ENCODE peak calls at places on chromosomes 16 and 17, in eight cellular contexts. One of them, this sample, is unnamed.

GRCh38 chr17:42116705-42117396 is 4.3 kb downstream of the KAT2A start:
- DNase-seq in T-helper 2 cell: peak; percentile 65
- DNase-seq in NB4: peak; percentile 80
- DNase-seq in epithelial cell of esophagus: peak; percentile 85
- DNase-seq in NCI-H460: peak; percentile 83
- DNase-seq in stimulated activated CD4-positive, alpha-beta T cell treated with anti-CD3 and anti-CD28 coated beads, Interleukin-2, amount 100 ng/mL, for 24 hours: peak; percentile 81
- DNase-seq in HAP-1: peak; percentile 88
- DNase-seq in HuH-7: peak; percentile 92
- DNase-seq in this sample: no peak

GRCh38 chr17:41223821-41224220 is 2.6 kb upstream of the KRTAP9-2 start:
- DNase-seq in T-helper 2 cell: no peak
- DNase-seq in HuH-7: no peak
- DNase-seq in HAP-1: no peak
- DNase-seq in stimulated activated CD4-positive, alpha-beta T cell treated with anti-CD3 and anti-CD28 coated beads, Interleukin-2, amount 100 ng/mL, for 24 hours: no peak
- DNase-seq in epithelial cell of esophagus: no peak
- DNase-seq in NB4: no peak
- DNase-seq in NCI-H460: no peak
- DNase-seq in this sample: peak; percentile 2

GRCh38 chr17:33922971-33923370 is 332.1 kb upstream of the CCL2 start:
- DNase-seq in HuH-7: no peak
- DNase-seq in HAP-1: no peak
- DNase-seq in T-helper 2 cell: no peak
- DNase-seq in epithelial cell of esophagus: no peak
- DNase-seq in NB4: no peak
- DNase-seq in NCI-H460: no peak
- DNase-seq in stimulated activated CD4-positive, alpha-beta T cell treated with anti-CD3 and anti-CD28 coated beads, Interleukin-2, amount 100 ng/mL, for 24 hours: no peak
- DNase-seq in this sample: no peak

GRCh38 chr17:41910701-41911391 is 7.9 kb downstream of the ACLY start:
- DNase-seq in epithelial cell of esophagus: peak; percentile 86
- DNase-seq in stimulated activated CD4-positive, alpha-beta T cell treated with anti-CD3 and anti-CD28 coated beads, Interleukin-2, amount 100 ng/mL, for 24 hours: no peak
- DNase-seq in NCI-H460: no peak
- DNase-seq in T-helper 2 cell: no peak
- DNase-seq in NB4: no peak
- DNase-seq in HuH-7: no peak
- DNase-seq in HAP-1: no peak
- DNase-seq in this sample: peak; percentile 91

GRCh38 chr16:6193718-6194117 is 1096.1 kb upstream of the EEF2KMT start:
- DNase-seq in NCI-H460: no peak
- DNase-seq in HuH-7: peak; percentile 3
- DNase-seq in T-helper 2 cell: no peak
- DNase-seq in NB4: peak; percentile 4
- DNase-seq in stimulated activated CD4-positive, alpha-beta T cell treated with anti-CD3 and anti-CD28 coated beads, Interleukin-2, amount 100 ng/mL, for 24 hours: no peak
- DNase-seq in epithelial cell of esophagus: peak; percentile 45
- DNase-seq in HAP-1: no peak
- DNase-seq in this sample: peak; percentile 1

GRCh38 chr17:82000803-82001649 is 21.7 kb downstream of the CENPX start:
- DNase-seq in T-helper 2 cell: no peak
- DNase-seq in HAP-1: no peak
- DNase-seq in epithelial cell of esophagus: no peak
- DNase-seq in stimulated activated CD4-positive, alpha-beta T cell treated with anti-CD3 and anti-CD28 coated beads, Interleukin-2, amount 100 ng/mL, for 24 hours: no peak
- DNase-seq in NCI-H460: no peak
- DNase-seq in NB4: no peak
- DNase-seq in HuH-7: no peak
- DNase-seq in this sample: no peak

GRCh38 chr17:81961087-81961514 is at the start of gene NOTUM:
- DNase-seq in HAP-1: peak; percentile 77
- DNase-seq in T-helper 2 cell: no peak
- DNase-seq in epithelial cell of esophagus: no peak
- DNase-seq in HuH-7: peak; percentile 63
- DNase-seq in NCI-H460: no peak
- DNase-seq in stimulated activated CD4-positive, alpha-beta T cell treated with anti-CD3 and anti-CD28 coated beads, Interleukin-2, amount 100 ng/mL, for 24 hours: no peak
- DNase-seq in NB4: peak; percentile 56
- DNase-seq in this sample: peak; percentile 35

GRCh38 chr17:39573447-39574298 is 34.0 kb downstream of the NEUROD2 start:
- DNase-seq in HAP-1: no peak
- DNase-seq in epithelial cell of esophagus: peak; percentile 64
- DNase-seq in T-helper 2 cell: no peak
- DNase-seq in NCI-H460: peak; percentile 47
- DNase-seq in HuH-7: peak; percentile 70
- DNase-seq in NB4: peak; percentile 35
- DNase-seq in stimulated activated CD4-positive, alpha-beta T cell treated with anti-CD3 and anti-CD28 coated beads, Interleukin-2, amount 100 ng/mL, for 24 hours: peak; percentile 57
- DNase-seq in this sample: peak; percentile 63

GRCh38 chr16:4200781-4201137 is 41.1 kb downstream of the SRL start:
- DNase-seq in T-helper 2 cell: no peak
- DNase-seq in HAP-1: no peak
- DNase-seq in stimulated activated CD4-positive, alpha-beta T cell treated with anti-CD3 and anti-CD28 coated beads, Interleukin-2, amount 100 ng/mL, for 24 hours: no peak
- DNase-seq in NB4: no peak
- DNase-seq in epithelial cell of esophagus: no peak
- DNase-seq in NCI-H460: no peak
- DNase-seq in HuH-7: no peak
- DNase-seq in this sample: no peak

GRCh38 chr17:82518826-82519810 is at the start of gene FOXK2:
- DNase-seq in NCI-H460: peak; percentile 92
- DNase-seq in NB4: peak; percentile 95
- DNase-seq in HAP-1: peak; percentile 93
- DNase-seq in stimulated activated CD4-positive, alpha-beta T cell treated with anti-CD3 and anti-CD28 coated beads, Interleukin-2, amount 100 ng/mL, for 24 hours: peak; percentile 95
- DNase-seq in HuH-7: peak; percentile 98
- DNase-seq in epithelial cell of esophagus: peak; percentile 95
- DNase-seq in T-helper 2 cell: peak; percentile 93
- DNase-seq in this sample: peak; percentile 97

GRCh38 chr17:81518785-81519283 is 6.2 kb upstream of the ACTG1 start:
- DNase-seq in NCI-H460: no peak
- DNase-seq in HuH-7: no peak
- DNase-seq in T-helper 2 cell: no peak
- DNase-seq in NB4: no peak
- DNase-seq in stimulated activated CD4-positive, alpha-beta T cell treated with anti-CD3 and anti-CD28 coated beads, Interleukin-2, amount 100 ng/mL, for 24 hours: peak; percentile 62
- DNase-seq in HAP-1: no peak
- DNase-seq in epithelial cell of esophagus: peak; percentile 66
- DNase-seq in this sample: peak; percentile 62

GRCh38 chr17:7256766-7257456 is 4.9 kb downstream of the ELP5 start:
- DNase-seq in stimulated activated CD4-positive, alpha-beta T cell treated with anti-CD3 and anti-CD28 coated beads, Interleukin-2, amount 100 ng/mL, for 24 hours: no peak
- DNase-seq in epithelial cell of esophagus: no peak
- DNase-seq in NB4: no peak
- DNase-seq in T-helper 2 cell: no peak
- DNase-seq in NCI-H460: no peak
- DNase-seq in HAP-1: no peak
- DNase-seq in HuH-7: no peak
- DNase-seq in this sample: no peak

GRCh38 chr17:34443832-34444469 is 80.9 kb upstream of the CCL1 start:
- DNase-seq in HAP-1: peak; percentile 12
- DNase-seq in stimulated activated CD4-positive, alpha-beta T cell treated with anti-CD3 and anti-CD28 coated beads, Interleukin-2, amount 100 ng/mL, for 24 hours: peak; percentile 4
- DNase-seq in T-helper 2 cell: no peak
- DNase-seq in NCI-H460: peak; percentile 42
- DNase-seq in epithelial cell of esophagus: no peak
- DNase-seq in HuH-7: no peak
- DNase-seq in NB4: peak; percentile 45
- DNase-seq in this sample: peak; percentile 3